ENCODE peak calls at places on chromosome 15, in seven cellular contexts. U, O, X, A, D, B and H are unnamed samples.

GRCh38 chr15:98966036-98966787 is 41.4 kb downstream of the PGPEP1L start:
- DNase-seq in B (no peak), A (no peak), D (no peak), U (no peak), O (no peak), X (no peak), H (no peak)

GRCh38 chr15:56254270-56254669 is 10.6 kb upstream of the RFX7 start:
- DNase-seq in U (no peak), A (no peak), O (no peak), B (no peak), D (no peak), X (no peak), H (no peak)

GRCh38 chr15:41104234-41104633 is 11.8 kb downstream of the INO80 start:
- DNase-seq in D (peak; percentile 72), X (no peak), O (no peak), A (no peak), U (no peak), B (no peak), H (no peak)

GRCh38 chr15:90838066-90838465 is 30.3 kb upstream of the FURIN start:
- DNase-seq in X (peak; percentile 58), A (no peak), U (no peak), B (peak; percentile 92), O (peak; percentile 82), D (no peak), H (no peak)

GRCh38 chr15:81531971-81532370 is 158.0 kb upstream of the TMC3 start:
- DNase-seq in A (no peak), U (no peak), O (no peak), X (no peak), D (peak; percentile 43), B (no peak), H (no peak)

GRCh38 chr15:56095406-56095805 is 102.0 kb upstream of the NEDD4 start:
- DNase-seq in O (no peak), B (no peak), X (no peak), A (no peak), D (no peak), U (no peak), H (no peak)

GRCh38 chr15:88257311-88257901 is 867 bp upstream of the NTRK3 start:
- DNase-seq in B (no peak), A (no peak), U (no peak), O (no peak), D (no peak), X (no peak), H (no peak)

GRCh38 chr15:77507911-77508310 is 87.2 kb downstream of the HMG20A start:
- DNase-seq in O (no peak), A (no peak), B (no peak), X (no peak), D (peak; percentile 88), U (peak; percentile 57), H (no peak)

GRCh38 chr15:28911295-28911979 is 25.7 kb downstream of the APBA2 start:
- DNase-seq in A (no peak), D (no peak), O (no peak), X (peak; percentile 29), U (no peak), B (no peak), H (no peak)

GRCh38 chr15:96338772-96339661 is 8.5 kb downstream of the NR2F2 start:
- DNase-seq in U (no peak), X (no peak), D (peak; percentile 58), B (no peak), A (no peak), O (no peak), H (no peak)

GRCh38 chr15:28927043-28927442 is 41.3 kb downstream of the APBA2 start:
- DNase-seq in U (no peak), B (no peak), O (no peak), A (no peak), X (no peak), D (no peak), H (no peak)

DNA sequence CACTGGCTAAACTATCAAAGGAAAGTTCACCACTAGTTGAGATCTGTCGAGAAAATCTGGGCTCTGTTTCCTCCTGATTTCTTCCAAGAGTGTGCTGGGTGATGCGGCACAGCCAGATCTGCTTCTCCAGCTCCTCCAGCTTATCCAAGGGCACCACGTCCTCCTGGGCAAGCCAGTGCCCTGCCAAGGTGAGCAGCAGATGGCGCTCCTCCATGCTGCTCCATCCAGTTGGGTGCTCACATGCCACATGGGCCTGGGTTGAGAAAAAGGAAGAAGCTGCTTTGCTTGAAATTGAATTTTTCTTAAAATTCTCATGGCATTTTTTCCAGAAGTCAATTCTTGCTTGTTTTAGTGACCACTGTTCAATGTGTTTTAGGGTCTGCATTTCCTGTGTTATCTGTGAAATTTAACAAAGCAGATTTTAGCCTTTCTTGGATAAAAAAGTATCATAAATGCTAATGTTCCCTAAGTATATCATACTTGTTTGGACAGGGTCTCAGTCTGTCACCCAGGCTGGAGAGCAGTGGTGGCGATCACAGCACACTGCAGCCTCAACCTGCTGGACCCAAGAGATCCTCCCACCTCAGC is 47.3 kb downstream of the EIF3J start:
- DNase-seq in X (peak; percentile 51), B (peak; percentile 74), A (peak; percentile 62), D (peak; percentile 38), O (peak; percentile 24), U (peak; percentile 64), H (no peak)
- TF ChIP-seq CTCF in X (peak; percentile 81), B (peak; percentile 28), A (peak; percentile 50), D (peak; percentile 48), O (peak; percentile 22), U (no peak), H (peak; percentile 43)

GRCh38 chr15:39312984-39313383 is 267.9 kb upstream of the THBS1 start:
- DNase-seq in B (no peak), X (peak; percentile 9), A (peak; percentile 47), U (no peak), D (peak; percentile 35), O (no peak), H (no peak)
- TF ChIP-seq CTCF in B (no peak), X (peak; percentile 22), A (no peak), U (no peak), D (peak; percentile 27), O (no peak), H (no peak)

GRCh38 chr15:57663262-57663661 is 43.3 kb upstream of the POLR2M start:
- DNase-seq in B (no peak), A (no peak), O (no peak), X (no peak), D (no peak), U (no peak), H (no peak)

GRCh38 chr15:57665187-57665586 is 41.3 kb upstream of the POLR2M start:
- DNase-seq in O (no peak), D (no peak), B (no peak), U (no peak), X (no peak), A (no peak), H (no peak)

GRCh38 chr15:57668074-57668473 is 38.4 kb upstream of the POLR2M start:
- DNase-seq in X (no peak), U (no peak), B (no peak), A (no peak), D (no peak), O (no peak), H (no peak)

GRCh38 chr15:57665939-57666338 is 40.6 kb upstream of the POLR2M start:
- DNase-seq in U (no peak), A (no peak), B (no peak), D (no peak), O (no peak), X (no peak), H (no peak)

GRCh38 chr15:57667171-57667924 is 39.2 kb upstream of the POLR2M start:
- DNase-seq in O (no peak), D (peak; percentile 79), A (peak; percentile 65), X (no peak), B (no peak), U (no peak), H (no peak)
- TF ChIP-seq CTCF in O (no peak), D (peak; percentile 50), A (peak; percentile 68), X (peak; percentile 43), B (peak; percentile 25), U (peak; percentile 27), H (no peak)

GRCh38 chr15:62544446-62544845 is 379.4 kb upstream of the C2CD4B start:
- DNase-seq in X (no peak), O (no peak), A (no peak), U (no peak), B (no peak), D (no peak), H (no peak)

GRCh38 chr15:62554164-62554563 is 389.1 kb upstream of the C2CD4B start:
- DNase-seq in U (no peak), X (no peak), A (no peak), D (no peak), O (no peak), B (no peak), H (no peak)

GRCh38 chr15:62547584-62547983 is 382.5 kb upstream of the C2CD4B start:
- DNase-seq in B (no peak), O (no peak), X (no peak), A (no peak), D (no peak), U (no peak), H (no peak)

GRCh38 chr15:62545392-62546227 is 380.5 kb upstream of the C2CD4B start:
- DNase-seq in U (peak; percentile 75), A (no peak), D (peak; percentile 66), B (no peak), X (no peak), O (no peak), H (no peak)

DNA sequence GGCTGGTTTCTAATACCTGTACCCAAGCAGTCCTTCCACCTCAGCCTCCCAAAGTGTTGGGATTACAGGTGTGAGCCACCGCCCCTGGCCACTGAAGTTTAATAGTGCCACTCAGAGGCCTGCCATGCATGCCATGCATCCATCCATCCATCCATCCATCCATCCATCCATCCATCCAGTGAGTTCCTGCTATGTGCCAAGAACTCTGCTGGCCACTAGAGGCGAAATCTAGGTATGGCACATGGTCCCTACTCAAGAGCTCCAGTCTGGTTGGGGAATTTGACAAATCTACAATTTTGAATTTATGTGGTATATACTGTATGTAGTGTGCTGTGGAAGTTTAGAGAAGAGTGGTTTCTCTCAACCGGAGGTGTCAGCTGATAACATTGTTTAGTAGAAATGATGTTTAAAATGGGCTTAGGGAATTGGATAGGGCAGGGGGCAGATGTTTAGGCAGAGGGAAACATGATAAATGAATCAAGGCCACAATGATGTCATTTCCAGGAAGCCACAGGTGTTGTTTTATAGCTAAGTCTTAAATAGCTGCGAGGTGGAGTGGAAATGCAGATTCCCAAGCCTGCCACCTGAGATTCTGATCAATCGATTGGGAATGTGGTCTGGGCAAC is 384.4 kb upstream of the C2CD4B start:
- DNase-seq in D (peak; percentile 59), B (no peak), U (peak; percentile 37), A (peak; percentile 76), X (peak; percentile 66), O (no peak), H (no peak)
- TF ChIP-seq CTCF in D (peak; percentile 72), B (peak; percentile 25), U (peak; percentile 33), A (peak; percentile 50), X (peak; percentile 71), O (peak; percentile 29), H (peak; percentile 41)

DNA sequence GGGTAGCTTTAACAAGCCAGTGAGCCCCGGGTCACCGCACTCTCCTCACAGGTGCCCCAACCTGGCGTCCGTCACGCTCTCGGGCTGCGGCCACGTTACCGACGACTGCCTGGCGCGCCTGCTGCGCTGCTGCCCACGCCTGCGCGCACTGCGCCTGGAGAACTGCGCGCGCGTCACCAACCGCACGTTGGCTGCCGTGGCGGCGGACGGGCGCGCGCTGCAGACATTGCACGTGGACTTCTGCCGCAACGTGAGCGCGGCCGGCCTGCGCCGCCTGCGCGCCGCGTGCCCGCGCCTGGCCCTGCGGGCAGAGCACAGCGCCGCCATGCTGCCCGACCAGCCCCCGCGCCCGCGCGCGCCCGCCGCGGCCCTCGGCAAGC is 3.4 kb downstream of the FBXL22 start:
- DNase-seq in D (peak; percentile 90), A (peak; percentile 96), X (peak; percentile 90), O (peak; percentile 90), B (peak; percentile 93), U (peak; percentile 94), H (peak; percentile 52)
- TF ChIP-seq CTCF in D (no peak), A (peak; percentile 46), X (no peak), O (no peak), B (no peak), U (no peak), H (peak; percentile 38)